ENCODE peak calls at places on chromosome 19, in four cellular contexts. X is left ventricle myocardium inferior, R is heart left ventricle, K is astrocyte. D is an unnamed sample. For H3K36me3, the result is how much of the 10 kb centered on the place peaks cover.

GRCh38 chr19:46802152-46802551 is 13.8 kb upstream of the SLC1A5 start:
- DNase-seq in K (no peak), R (no peak), X (no peak), D (no peak)

GRCh38 chr19:4390862-4391693 is 9.3 kb downstream of the SH3GL1 start:
- DNase-seq in R (no peak), X (no peak), K (no peak), D (no peak)

GRCh38 chr19:7013678-7014077 is 7.6 kb downstream of the MBD3L2B start:
- DNase-seq in K (no peak), X (no peak), R (no peak), D (no peak)

GRCh38 chr19:42402376-42403116 is 12.4 kb upstream of the CNFN start:
- DNase-seq in R (no peak), X (no peak), K (no peak), D (no peak)

GRCh38 chr19:35143231-35143715 is at the start of gene FXYD7:
- DNase-seq in X (no peak), K (no peak), R (no peak), D (no peak)

GRCh38 chr19:5588441-5588840 is 20.7 kb upstream of the TINCR start:
- DNase-seq in K (peak), X (no peak), R (no peak), D (no peak)

GRCh38 chr19:36152061-36152885 is at the start of gene COX7A1:
- DNase-seq in R (peak), K (no peak), X (peak), D (peak)

GRCh38 chr19:40685016-40685526 is 5.4 kb downstream of the NUMBL start:
- DNase-seq in K (no peak), R (no peak), X (no peak), D (no peak)

GRCh38 chr19:17673937-17674799 is 14.0 kb downstream of the UNC13A start:
- DNase-seq in R (no peak), K (no peak), X (no peak), D (no peak)

GRCh38 chr19:41223431-41224234 is 4.6 kb downstream of the AXL start:
- DNase-seq in R (no peak), K (peak), X (no peak), D (no peak)

GRCh38 chr19:12974301-12975220 is 5.2 kb downstream of the DAND5 start:
- DNase-seq in R (no peak), X (no peak), K (no peak), D (no peak)

GRCh38 chr19:47863514-47863936 is 4.5 kb downstream of the TPRX2 start:
- DNase-seq in X (peak), K (peak), R (peak), D (peak)

GRCh38 chr19:14383898-14384669 is 2.8 kb downstream of the ADGRE5 start:
- DNase-seq in R (peak), K (peak), X (no peak), D (peak)

GRCh38 chr19:37932985-37933953 is 26.3 kb downstream of the SIPA1L3 start:
- DNase-seq in R (no peak), K (peak), X (peak), D (no peak)

GRCh38 chr19:31881988-31882387 is 463.4 kb upstream of the ZNF507 start:
- DNase-seq in R (no peak), K (no peak), X (no peak), D (no peak)

GRCh38 chr19:39951686-39952085 is 17.3 kb upstream of the FCGBP start:
- DNase-seq in K (peak), X (no peak), R (no peak), D (no peak)

GRCh38 chr19:38478273-38478971 is 44.9 kb downstream of the RYR1 start:
- DNase-seq in K (no peak), R (no peak), X (no peak), D (no peak)

GRCh38 chr19:1747285-1748114 is 5.8 kb upstream of the ONECUT3 start:
- DNase-seq in R (no peak), K (peak), X (no peak), D (no peak)

GRCh38 chr19:2289714-2290435 is 7.9 kb upstream of the PEAK3 start:
- DNase-seq in X (peak), R (no peak), K (no peak), D (peak)

GRCh38 chr19:45821103-45821521 is 6.0 kb upstream of the RSPH6A start:
- DNase-seq in R (no peak), X (no peak), K (no peak), D (no peak)

GRCh38 chr19:44908836-44909201 is 3.2 kb downstream of the APOE start:
- DNase-seq in K (no peak), R (no peak), X (no peak), D (no peak)

GRCh38 chr19:34171877-34172660 is at the start of gene LSM14A:
- DNase-seq in K (peak), R (peak), X (peak), D (peak)

GRCh38 chr19:17790059-17790780 is 4.7 kb upstream of the B3GNT3 start:
- DNase-seq in R (no peak), K (no peak), X (no peak), D (no peak)

GRCh38 chr19:41339936-41340335 is 13.8 kb downstream of the TGFB1 start:
- DNase-seq in R (no peak), K (peak), X (no peak), D (no peak)

DNA sequence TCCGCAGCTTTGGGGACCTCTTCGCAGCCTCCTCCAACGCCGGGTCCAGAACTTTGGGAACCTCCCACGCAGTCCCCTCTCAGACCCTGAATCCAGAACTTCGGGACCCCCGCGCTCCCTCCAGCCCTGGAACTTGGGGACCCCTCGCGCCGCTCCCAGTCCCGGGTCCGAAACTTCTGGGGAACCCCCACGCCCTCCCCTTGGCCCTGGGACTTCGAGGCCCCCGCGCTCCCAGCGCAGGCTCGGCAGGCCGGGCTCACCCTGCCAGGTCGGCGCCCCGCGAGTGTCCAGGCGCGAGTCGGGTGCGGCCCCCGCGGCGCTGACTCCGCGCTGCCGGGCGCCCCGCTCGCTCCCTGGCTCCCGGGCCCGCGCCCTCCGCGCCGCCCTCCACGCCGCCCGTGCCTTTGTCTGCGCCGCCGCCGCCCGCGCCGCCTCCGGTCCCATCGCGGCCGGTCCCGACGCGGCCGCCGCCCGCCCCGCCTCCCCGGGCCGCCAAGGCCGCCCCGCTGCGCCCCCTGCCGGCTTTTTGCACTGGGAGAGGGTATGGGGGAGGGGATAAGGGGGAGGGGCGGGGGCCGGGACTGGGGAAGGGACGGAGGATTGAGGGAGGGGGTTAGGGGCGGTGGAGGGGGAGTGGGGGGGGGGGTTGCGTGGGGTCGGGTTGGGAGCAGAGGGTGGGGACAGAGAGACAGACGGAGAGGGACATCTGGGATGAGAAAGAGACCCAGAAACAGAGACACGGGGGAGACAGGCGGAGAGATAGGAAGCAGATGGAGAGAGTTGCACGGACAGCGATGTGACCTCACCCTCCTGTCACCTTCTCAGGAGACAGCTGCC is at the start of gene HOMER3:
- DNase-seq in K (no peak), R (peak), X (peak), D (peak)
- TF ChIP-seq CTCF in K (no peak), R (peak), X (peak), D (no peak)

GRCh38 chr19:11064831-11065303 is 24.4 kb upstream of the LDLR start:
- DNase-seq in X (no peak), R (no peak), K (no peak), D (no peak)

GRCh38 chr19:11067356-11068113 is 21.7 kb upstream of the LDLR start:
- DNase-seq in K (no peak), R (no peak), X (no peak), D (no peak)

GRCh38 chr19:11063434-11063833 is 25.8 kb upstream of the LDLR start:
- DNase-seq in R (no peak), K (no peak), X (no peak), D (no peak)

GRCh38 chr19:11069451-11070009 is 19.7 kb upstream of the LDLR start:
- DNase-seq in K (no peak), R (no peak), X (no peak), D (peak)

GRCh38 chr19:11066326-11066725 is 22.9 kb upstream of the LDLR start:
- DNase-seq in K (no peak), X (no peak), R (no peak), D (no peak)
- H3K36me3 ChIP-seq in K (under half), X (under half), R (under half), D (under half)

GRCh38 chr19:43594081-43594697 is 1.7 kb downstream of the IRGQ start:
- DNase-seq in X (no peak), R (no peak), K (no peak), D (no peak)

GRCh38 chr19:43595999-43596841 is at the start of the genes IRGQ and ZNF576:
- DNase-seq in R (peak), K (peak), X (peak), D (peak)

GRCh38 chr19:43595605-43595998 is 332 bp downstream of the IRGQ start:
- DNase-seq in X (no peak), R (no peak), K (no peak), D (peak)

GRCh38 chr19:43596842-43597461 is 557 bp downstream of the ZNF576 start:
- DNase-seq in K (no peak), R (no peak), X (no peak), D (no peak)

GRCh38 chr19:43594710-43595604 is 977 bp downstream of the IRGQ start:
- DNase-seq in X (no peak), K (peak), R (no peak), D (peak)
- TF ChIP-seq CTCF in X (peak), K (peak), R (peak), D (peak)

DNA sequence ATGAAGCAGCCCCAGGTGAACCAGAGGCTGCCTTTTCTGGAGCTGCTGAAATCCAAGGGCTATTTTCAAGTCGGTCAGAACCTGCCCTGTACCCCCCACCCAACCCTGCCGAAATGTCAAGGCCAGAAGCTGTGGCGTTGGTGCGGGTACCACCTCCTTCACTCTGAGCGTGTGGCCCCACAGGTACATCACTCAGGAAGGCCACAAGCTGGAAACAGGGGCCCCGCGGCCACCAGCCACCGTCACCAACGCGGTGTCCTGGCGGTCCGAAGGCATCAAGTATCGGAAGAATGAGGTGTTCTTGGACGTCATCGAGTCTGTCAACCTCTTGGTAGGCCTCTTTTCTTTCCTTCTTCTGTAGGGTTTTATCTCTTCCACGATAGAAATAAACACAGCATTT is 11.1 kb downstream of the AP1M1 start:
- DNase-seq in K (no peak), R (no peak), X (no peak), D (no peak)
- H3K36me3 ChIP-seq in K (under half), R (half or more), X (half or more), D (half or more)

GRCh38 chr19:50629194-50629593 is 10.5 kb downstream of the SYT3 start:
- DNase-seq in R (no peak), K (no peak), X (no peak), D (no peak)

GRCh38 chr19:50629801-50630200 is 9.9 kb downstream of the SYT3 start:
- DNase-seq in X (no peak), K (no peak), R (no peak), D (no peak)

GRCh38 chr19:50628146-50628545 is 11.5 kb downstream of the SYT3 start:
- DNase-seq in K (no peak), X (no peak), R (no peak), D (no peak)

GRCh38 chr19:50626796-50627195 is 12.9 kb downstream of the SYT3 start:
- DNase-seq in X (no peak), R (no peak), K (no peak), D (no peak)

GRCh38 chr19:50628551-50628950 is 11.1 kb downstream of the SYT3 start:
- DNase-seq in R (no peak), X (no peak), K (no peak), D (no peak)
- TF ChIP-seq CTCF in R (no peak), X (no peak), K (no peak), D (no peak)